ENCODE peak calls at places on chromosomes 6 and 20, in eight cellular contexts. One of them, this sample, is unnamed.

GRCh38 chr6:159933077-159933476 is 35.8 kb upstream of the IGF2R start:
- DNase-seq in DND-41: no peak
- DNase-seq in transverse colon: no peak
- DNase-seq in left ventricle myocardium inferior: no peak
- DNase-seq in ovary: no peak
- DNase-seq in CD4-positive, alpha-beta memory T cell: no peak
- DNase-seq in cardiac muscle cell: no peak
- DNase-seq in SK-N-SH: no peak
- DNase-seq in this sample: no peak

GRCh38 chr6:133408543-133408942 is 167.4 kb downstream of the EYA4 start:
- DNase-seq in cardiac muscle cell: no peak
- DNase-seq in transverse colon: no peak
- DNase-seq in CD4-positive, alpha-beta memory T cell: no peak
- DNase-seq in left ventricle myocardium inferior: no peak
- DNase-seq in DND-41: no peak
- DNase-seq in SK-N-SH: no peak
- DNase-seq in ovary: no peak
- DNase-seq in this sample: no peak

GRCh38 chr6:8589941-8590676 is 154.8 kb upstream of the SLC35B3 start:
- DNase-seq in transverse colon: no peak
- DNase-seq in cardiac muscle cell: peak; percentile 23
- DNase-seq in left ventricle myocardium inferior: no peak
- DNase-seq in ovary: no peak
- DNase-seq in DND-41: no peak
- DNase-seq in CD4-positive, alpha-beta memory T cell: no peak
- DNase-seq in SK-N-SH: peak; percentile 4
- DNase-seq in this sample: no peak

GRCh38 chr6:166032366-166033171 is 135.1 kb downstream of the TBXT start:
- DNase-seq in CD4-positive, alpha-beta memory T cell: no peak
- DNase-seq in left ventricle myocardium inferior: peak; percentile 79
- DNase-seq in cardiac muscle cell: no peak
- DNase-seq in ovary: peak; percentile 40
- DNase-seq in DND-41: peak; percentile 11
- DNase-seq in transverse colon: peak; percentile 22
- DNase-seq in SK-N-SH: peak; percentile 30
- DNase-seq in this sample: no peak

GRCh38 chr6:89963391-89963790 is 69.1 kb downstream of the GJA10 start:
- DNase-seq in SK-N-SH: no peak
- DNase-seq in DND-41: no peak
- DNase-seq in ovary: no peak
- DNase-seq in left ventricle myocardium inferior: no peak
- DNase-seq in transverse colon: no peak
- DNase-seq in cardiac muscle cell: no peak
- DNase-seq in CD4-positive, alpha-beta memory T cell: no peak
- DNase-seq in this sample: no peak

GRCh38 chr20:23138226-23138625 is 52.1 kb upstream of the CD93 start:
- DNase-seq in transverse colon: no peak
- DNase-seq in CD4-positive, alpha-beta memory T cell: no peak
- DNase-seq in DND-41: no peak
- DNase-seq in cardiac muscle cell: no peak
- DNase-seq in left ventricle myocardium inferior: no peak
- DNase-seq in SK-N-SH: no peak
- DNase-seq in ovary: no peak
- DNase-seq in this sample: no peak

GRCh38 chr6:151783692-151784091 is 23.8 kb upstream of the ESR1 start:
- DNase-seq in left ventricle myocardium inferior: no peak
- DNase-seq in DND-41: no peak
- DNase-seq in SK-N-SH: no peak
- DNase-seq in CD4-positive, alpha-beta memory T cell: no peak
- DNase-seq in cardiac muscle cell: no peak
- DNase-seq in transverse colon: no peak
- DNase-seq in ovary: no peak
- DNase-seq in this sample: no peak

GRCh38 chr20:1301031-1301529 is 27.9 kb downstream of the SDCBP2 start:
- DNase-seq in transverse colon: no peak
- DNase-seq in cardiac muscle cell: no peak
- DNase-seq in left ventricle myocardium inferior: no peak
- DNase-seq in SK-N-SH: no peak
- DNase-seq in DND-41: peak; percentile 68
- DNase-seq in CD4-positive, alpha-beta memory T cell: peak; percentile 47
- DNase-seq in ovary: no peak
- DNase-seq in this sample: no peak

GRCh38 chr6:87483929-87484328 is 11.2 kb downstream of the SLC35A1 start:
- DNase-seq in cardiac muscle cell: no peak
- DNase-seq in transverse colon: no peak
- DNase-seq in DND-41: peak; percentile 51
- DNase-seq in CD4-positive, alpha-beta memory T cell: no peak
- DNase-seq in SK-N-SH: peak; percentile 12
- DNase-seq in ovary: no peak
- DNase-seq in left ventricle myocardium inferior: no peak
- DNase-seq in this sample: no peak

GRCh38 chr6:105097288-105097687 is 82.5 kb downstream of the POPDC3 start:
- DNase-seq in left ventricle myocardium inferior: no peak
- DNase-seq in DND-41: no peak
- DNase-seq in ovary: no peak
- DNase-seq in transverse colon: peak; percentile 80
- DNase-seq in cardiac muscle cell: no peak
- DNase-seq in SK-N-SH: no peak
- DNase-seq in CD4-positive, alpha-beta memory T cell: no peak
- DNase-seq in this sample: peak; percentile 65

GRCh38 chr20:54711061-54711460 is 235.7 kb downstream of the DOK5 start:
- DNase-seq in SK-N-SH: no peak
- DNase-seq in cardiac muscle cell: no peak
- DNase-seq in CD4-positive, alpha-beta memory T cell: no peak
- DNase-seq in transverse colon: no peak
- DNase-seq in ovary: no peak
- DNase-seq in DND-41: no peak
- DNase-seq in left ventricle myocardium inferior: no peak
- DNase-seq in this sample: no peak

GRCh38 chr6:133707456-133707855 is 181.5 kb upstream of the TCF21 start:
- DNase-seq in cardiac muscle cell: no peak
- DNase-seq in CD4-positive, alpha-beta memory T cell: peak; percentile 49
- DNase-seq in ovary: no peak
- DNase-seq in left ventricle myocardium inferior: no peak
- DNase-seq in DND-41: peak; percentile 25
- DNase-seq in transverse colon: no peak
- DNase-seq in SK-N-SH: no peak
- DNase-seq in this sample: no peak

GRCh38 chr6:105077592-105078463 is 102.0 kb downstream of the POPDC3 start:
- DNase-seq in left ventricle myocardium inferior: no peak
- DNase-seq in ovary: no peak
- DNase-seq in transverse colon: no peak
- DNase-seq in CD4-positive, alpha-beta memory T cell: peak; percentile 10
- DNase-seq in DND-41: no peak
- DNase-seq in cardiac muscle cell: peak; percentile 54
- DNase-seq in SK-N-SH: peak; percentile 31
- DNase-seq in this sample: no peak

GRCh38 chr6:170271771-170272314 is 19.0 kb downstream of the DLL1 start:
- DNase-seq in transverse colon: peak; percentile 59
- DNase-seq in CD4-positive, alpha-beta memory T cell: peak; percentile 78
- DNase-seq in cardiac muscle cell: no peak
- DNase-seq in SK-N-SH: no peak
- DNase-seq in DND-41: peak; percentile 94
- DNase-seq in left ventricle myocardium inferior: no peak
- DNase-seq in ovary: no peak
- DNase-seq in this sample: peak; percentile 84

GRCh38 chr6:20202070-20202658 is 10.1 kb downstream of the MBOAT1 start:
- DNase-seq in CD4-positive, alpha-beta memory T cell: peak; percentile 37
- DNase-seq in ovary: no peak
- DNase-seq in transverse colon: no peak
- DNase-seq in DND-41: no peak
- DNase-seq in left ventricle myocardium inferior: no peak
- DNase-seq in cardiac muscle cell: no peak
- DNase-seq in SK-N-SH: no peak
- DNase-seq in this sample: no peak

GRCh38 chr6:142542704-142543233 is 241.0 kb downstream of the ADGRG6 start:
- DNase-seq in ovary: peak; percentile 75
- DNase-seq in cardiac muscle cell: no peak
- DNase-seq in transverse colon: peak; percentile 25
- DNase-seq in left ventricle myocardium inferior: peak; percentile 29
- DNase-seq in DND-41: no peak
- DNase-seq in CD4-positive, alpha-beta memory T cell: no peak
- DNase-seq in SK-N-SH: no peak
- DNase-seq in this sample: no peak

GRCh38 chr20:56412473-56412790 is 372 bp downstream of the CASS4 start:
- DNase-seq in DND-41: no peak
- DNase-seq in cardiac muscle cell: no peak
- DNase-seq in transverse colon: no peak
- DNase-seq in CD4-positive, alpha-beta memory T cell: no peak
- DNase-seq in ovary: no peak
- DNase-seq in left ventricle myocardium inferior: no peak
- DNase-seq in SK-N-SH: no peak
- DNase-seq in this sample: no peak

GRCh38 chr20:35617397-35618031 is 1.9 kb downstream of the SPAG4 start:
- DNase-seq in left ventricle myocardium inferior: peak; percentile 58
- DNase-seq in transverse colon: peak; percentile 65
- DNase-seq in DND-41: no peak
- DNase-seq in CD4-positive, alpha-beta memory T cell: peak; percentile 26
- DNase-seq in cardiac muscle cell: peak; percentile 77
- DNase-seq in SK-N-SH: peak; percentile 81
- DNase-seq in ovary: peak; percentile 70
- DNase-seq in this sample: peak; percentile 58

GRCh38 chr20:46464451-46464850 is 48.9 kb downstream of the ZNF334 start:
- DNase-seq in SK-N-SH: peak; percentile 14
- DNase-seq in cardiac muscle cell: no peak
- DNase-seq in transverse colon: no peak
- DNase-seq in DND-41: no peak
- DNase-seq in left ventricle myocardium inferior: no peak
- DNase-seq in ovary: no peak
- DNase-seq in CD4-positive, alpha-beta memory T cell: no peak
- DNase-seq in this sample: no peak

GRCh38 chr20:17725094-17725835 is 25.5 kb downstream of the BANF2 start:
- DNase-seq in SK-N-SH: no peak
- DNase-seq in ovary: no peak
- DNase-seq in cardiac muscle cell: no peak
- DNase-seq in left ventricle myocardium inferior: no peak
- DNase-seq in transverse colon: no peak
- DNase-seq in CD4-positive, alpha-beta memory T cell: no peak
- DNase-seq in DND-41: no peak
- DNase-seq in this sample: peak; percentile 92

GRCh38 chr6:157116420-157116819 is 206.9 kb downstream of the TMEM242 start:
- DNase-seq in DND-41: no peak
- DNase-seq in transverse colon: no peak
- DNase-seq in left ventricle myocardium inferior: no peak
- DNase-seq in cardiac muscle cell: no peak
- DNase-seq in CD4-positive, alpha-beta memory T cell: no peak
- DNase-seq in ovary: no peak
- DNase-seq in SK-N-SH: peak; percentile 51
- DNase-seq in this sample: no peak

GRCh38 chr20:64011366-64011779 is 24.6 kb upstream of the C20orf204 start:
- DNase-seq in SK-N-SH: no peak
- DNase-seq in DND-41: no peak
- DNase-seq in cardiac muscle cell: no peak
- DNase-seq in ovary: no peak
- DNase-seq in left ventricle myocardium inferior: no peak
- DNase-seq in transverse colon: no peak
- DNase-seq in CD4-positive, alpha-beta memory T cell: peak; percentile 14
- DNase-seq in this sample: no peak

GRCh38 chr6:4687989-4688947 is 87.9 kb upstream of the CDYL start:
- DNase-seq in ovary: no peak
- DNase-seq in SK-N-SH: no peak
- DNase-seq in CD4-positive, alpha-beta memory T cell: no peak
- DNase-seq in cardiac muscle cell: no peak
- DNase-seq in transverse colon: no peak
- DNase-seq in left ventricle myocardium inferior: no peak
- DNase-seq in DND-41: no peak
- DNase-seq in this sample: no peak

GRCh38 chr6:138406443-138406842 is 2.4 kb downstream of the HEBP2 start:
- DNase-seq in transverse colon: peak; percentile 43
- DNase-seq in CD4-positive, alpha-beta memory T cell: no peak
- DNase-seq in cardiac muscle cell: no peak
- DNase-seq in left ventricle myocardium inferior: no peak
- DNase-seq in DND-41: no peak
- DNase-seq in SK-N-SH: no peak
- DNase-seq in ovary: no peak
- DNase-seq in this sample: no peak

GRCh38 chr6:138404666-138405337 is 779 bp downstream of the HEBP2 start:
- DNase-seq in DND-41: no peak
- DNase-seq in cardiac muscle cell: peak; percentile 19
- DNase-seq in ovary: peak; percentile 34
- DNase-seq in left ventricle myocardium inferior: peak; percentile 29
- DNase-seq in transverse colon: peak; percentile 44
- DNase-seq in CD4-positive, alpha-beta memory T cell: peak; percentile 39
- DNase-seq in SK-N-SH: no peak
- DNase-seq in this sample: peak; percentile 57

GRCh38 chr6:138403801-138404665 is at the start of gene HEBP2:
- DNase-seq in transverse colon: peak; percentile 97
- DNase-seq in left ventricle myocardium inferior: peak; percentile 96
- DNase-seq in ovary: peak; percentile 93
- DNase-seq in cardiac muscle cell: peak; percentile 98
- DNase-seq in SK-N-SH: peak; percentile 96
- DNase-seq in DND-41: peak; percentile 92
- DNase-seq in CD4-positive, alpha-beta memory T cell: peak; percentile 91
- DNase-seq in this sample: peak; percentile 97

GRCh38 chr6:138403324-138403800 is 661 bp upstream of the HEBP2 start:
- DNase-seq in cardiac muscle cell: peak; percentile 37
- DNase-seq in CD4-positive, alpha-beta memory T cell: no peak
- DNase-seq in DND-41: peak; percentile 16
- DNase-seq in SK-N-SH: peak; percentile 65
- DNase-seq in transverse colon: peak; percentile 56
- DNase-seq in ovary: peak; percentile 45
- DNase-seq in left ventricle myocardium inferior: peak; percentile 44
- DNase-seq in this sample: peak; percentile 65

GRCh38 chr6:138405816-138406403 is 1.9 kb downstream of the HEBP2 start:
- DNase-seq in cardiac muscle cell: no peak
- DNase-seq in SK-N-SH: no peak
- DNase-seq in transverse colon: no peak
- DNase-seq in CD4-positive, alpha-beta memory T cell: no peak
- DNase-seq in left ventricle myocardium inferior: no peak
- DNase-seq in DND-41: no peak
- DNase-seq in ovary: no peak
- DNase-seq in this sample: no peak
- H3K4me3 ChIP-seq in cardiac muscle cell: no peak overlapping the region
- H3K4me3 ChIP-seq in SK-N-SH: no peak overlapping the region
- H3K4me3 ChIP-seq in transverse colon: no peak overlapping the region
- H3K4me3 ChIP-seq in CD4-positive, alpha-beta memory T cell: no peak overlapping the region
- H3K4me3 ChIP-seq in left ventricle myocardium inferior: no peak overlapping the region
- H3K4me3 ChIP-seq in DND-41: no peak overlapping the region
- H3K4me3 ChIP-seq in ovary: no peak overlapping the region
- H3K4me3 ChIP-seq in this sample: no peak overlapping the region

GRCh38 chr6:33696076-33696475 is 15.4 kb downstream of the UQCC2 start:
- DNase-seq in cardiac muscle cell: no peak
- DNase-seq in ovary: no peak
- DNase-seq in SK-N-SH: no peak
- DNase-seq in CD4-positive, alpha-beta memory T cell: no peak
- DNase-seq in left ventricle myocardium inferior: no peak
- DNase-seq in transverse colon: no peak
- DNase-seq in DND-41: no peak
- DNase-seq in this sample: no peak
- H3K4me1 ChIP-seq in cardiac muscle cell: peaks cover 51% of the 10 kb centered on the region
- H3K4me1 ChIP-seq in ovary: peaks cover 16% of the 10 kb centered on the region
- H3K4me1 ChIP-seq in SK-N-SH: peaks cover 47% of the 10 kb centered on the region
- H3K4me1 ChIP-seq in CD4-positive, alpha-beta memory T cell: peaks cover 72% of the 10 kb centered on the region
- H3K4me1 ChIP-seq in left ventricle myocardium inferior: peaks cover 96% of the 10 kb centered on the region
- H3K4me1 ChIP-seq in transverse colon: no peaks in the 10 kb centered on the region
- H3K4me1 ChIP-seq in DND-41: no peaks in the 10 kb centered on the region
- H3K4me1 ChIP-seq in this sample: peaks cover 70% of the 10 kb centered on the region

GRCh38 chr20:44470327-44470726 is 5.3 kb upstream of the TTPAL start:
- DNase-seq in left ventricle myocardium inferior: no peak
- DNase-seq in cardiac muscle cell: no peak
- DNase-seq in transverse colon: no peak
- DNase-seq in SK-N-SH: no peak
- DNase-seq in DND-41: no peak
- DNase-seq in CD4-positive, alpha-beta memory T cell: no peak
- DNase-seq in ovary: no peak
- DNase-seq in this sample: no peak
- H3K4me3 ChIP-seq in left ventricle myocardium inferior: no peak overlapping the region
- H3K4me3 ChIP-seq in cardiac muscle cell: no peak overlapping the region
- H3K4me3 ChIP-seq in transverse colon: no peak overlapping the region
- H3K4me3 ChIP-seq in SK-N-SH: no peak overlapping the region
- H3K4me3 ChIP-seq in DND-41: no peak overlapping the region
- H3K4me3 ChIP-seq in CD4-positive, alpha-beta memory T cell: no peak overlapping the region
- H3K4me3 ChIP-seq in ovary: no peak overlapping the region
- H3K4me3 ChIP-seq in this sample: no peak overlapping the region

GRCh38 chr6:158718431-158719126 is 68.7 kb downstream of the SYTL3 start:
- DNase-seq in left ventricle myocardium inferior: no peak
- DNase-seq in SK-N-SH: peak; percentile 59
- DNase-seq in CD4-positive, alpha-beta memory T cell: no peak
- DNase-seq in DND-41: no peak
- DNase-seq in ovary: no peak
- DNase-seq in transverse colon: peak; percentile 56
- DNase-seq in cardiac muscle cell: peak; percentile 78
- DNase-seq in this sample: no peak
- H3K4me1 ChIP-seq in left ventricle myocardium inferior: peaks cover 19% of the 10 kb centered on the region
- H3K4me1 ChIP-seq in SK-N-SH: peaks cover 2% of the 10 kb centered on the region
- H3K4me1 ChIP-seq in CD4-positive, alpha-beta memory T cell: peaks cover 62% of the 10 kb centered on the region
- H3K4me1 ChIP-seq in DND-41: no peaks in the 10 kb centered on the region
- H3K4me1 ChIP-seq in ovary: no peaks in the 10 kb centered on the region
- H3K4me1 ChIP-seq in transverse colon: peaks cover 7% of the 10 kb centered on the region
- H3K4me1 ChIP-seq in cardiac muscle cell: peaks cover 44% of the 10 kb centered on the region
- H3K4me1 ChIP-seq in this sample: peaks cover 25% of the 10 kb centered on the region